ENCODE peak calls at places on chromosomes 7 and 10, in nine cellular contexts. I, U, P, J, S, D, H, F and B are unnamed samples.

GRCh38 chr10:13705526-13706169 is 118.9 kb downstream of the PRPF18 start:
- DNase-seq in P (no peak), F (no peak), H (no peak), I (no peak), D (no peak), U (no peak), J (no peak), S (no peak), B (no peak)

GRCh38 chr7:141208539-141208938 is 134.7 kb downstream of the TMEM178B start:
- DNase-seq in F (peak), S (no peak), P (no peak), H (no peak), D (no peak), J (no peak), U (no peak), I (no peak), B (no peak)

GRCh38 chr10:34526758-34527730 is 288.1 kb downstream of the PARD3 start:
- DNase-seq in P (no peak), F (peak), U (no peak), H (no peak), D (no peak), J (no peak), S (no peak), I (no peak), B (no peak)

GRCh38 chr10:62278461-62278910 is 9.8 kb upstream of the RTKN2 start:
- DNase-seq in P (no peak), H (no peak), S (no peak), U (no peak), F (no peak), D (no peak), J (no peak), I (no peak), B (no peak)

GRCh38 chr10:126731613-126731995 is 61.1 kb upstream of the C10orf90 start:
- DNase-seq in H (no peak), S (no peak), P (no peak), J (no peak), F (no peak), I (no peak), U (no peak), D (no peak), B (no peak)

GRCh38 chr7:27098493-27099223 is 2.9 kb upstream of the HOXA1 start:
- DNase-seq in J (no peak), D (no peak), U (no peak), H (peak), I (no peak), S (no peak), F (no peak), P (no peak), B (no peak)

GRCh38 chr7:48118041-48118440 is 29.0 kb downstream of the UPP1 start:
- DNase-seq in D (no peak), P (no peak), S (no peak), F (no peak), U (no peak), I (no peak), H (no peak), J (no peak), B (no peak)

GRCh38 chr10:118924493-118924892 is 105.0 kb upstream of the NANOS1 start:
- DNase-seq in F (no peak), D (no peak), I (no peak), U (no peak), S (no peak), H (no peak), P (no peak), J (no peak), B (no peak)

GRCh38 chr7:130208511-130208910 is 851 bp downstream of the SSMEM1 start:
- DNase-seq in J (no peak), P (no peak), H (no peak), U (no peak), D (no peak), S (no peak), I (no peak), F (no peak), B (no peak)

GRCh38 chr10:24519950-24520349 is 203.7 kb downstream of the ARHGAP21 start:
- DNase-seq in D (no peak), S (no peak), U (no peak), H (no peak), I (peak), F (peak), P (no peak), J (no peak), B (no peak)

GRCh38 chr7:25656581-25657026 is 428.3 kb upstream of the NPVF start:
- DNase-seq in J (peak), P (no peak), D (no peak), F (no peak), I (no peak), U (peak), S (peak), H (no peak), B (no peak)

GRCh38 chr10:46520941-46521340 is 35.5 kb downstream of the GPRIN2 start:
- DNase-seq in I (no peak), U (peak), J (no peak), H (peak), P (peak), S (no peak), F (no peak), D (peak), B (no peak)

GRCh38 chr7:139186146-139186545 is 44.9 kb upstream of the UBN2 start:
- DNase-seq in F (no peak), J (no peak), U (no peak), S (no peak), H (no peak), D (no peak), P (no peak), I (no peak), B (no peak)